ENCODE peak calls at places on chromosomes 13 and 19, in six cellular contexts. Y is neural crest cell, D is GM13976, R is breast epithelium, J is right atrium auricular region, C is pancreas. I is an unnamed sample.

GRCh38 chr19:1491849-1492170 is 829 bp downstream of the REEP6 start:
- DNase-seq in Y (no peak), D (no peak), R (no peak), J (no peak), C (no peak), I (no peak)

GRCh38 chr13:78317030-78317429 is 286.3 kb downstream of the POU4F1 start:
- DNase-seq in Y (no peak), D (no peak), R (no peak), J (no peak), C (no peak), I (no peak)

GRCh38 chr13:52669677-52670076 is 17.0 kb downstream of the SUGT1 start:
- DNase-seq in Y (no peak), D (no peak), R (no peak), J (no peak), C (no peak), I (no peak)

GRCh38 chr19:4389511-4390016 is 10.8 kb downstream of the SH3GL1 start:
- DNase-seq in Y (no peak), D (no peak), R (no peak), J (no peak), C (no peak), I (no peak)

GRCh38 chr19:44694184-44694579 is 4.8 kb upstream of the CEACAM16 start:
- DNase-seq in Y (no peak), D (no peak), R (no peak), J (no peak), C (no peak), I (no peak)

GRCh38 chr13:112627161-112627560 is 39.2 kb upstream of the TUBGCP3 start:
- DNase-seq in Y (no peak), D (no peak), R (no peak), J (no peak), C (no peak), I (no peak)

GRCh38 chr13:21695536-21695935 is 24.7 kb downstream of the FGF9 start:
- DNase-seq in Y (no peak), D (no peak), R (no peak), J (no peak), C (no peak), I (no peak)

GRCh38 chr19:35087393-35087792 is 28.2 kb upstream of the FXYD3 start:
- DNase-seq in Y (no peak), D (no peak), R (no peak), J (no peak), C (no peak), I (no peak)

GRCh38 chr13:76921516-76921915 is 26.8 kb upstream of the ACOD1 start:
- DNase-seq in Y (no peak), D (no peak), R (no peak), J (no peak), C (no peak), I (no peak)

GRCh38 chr19:40035996-40036395 is 20.0 kb downstream of the ZNF780B start:
- DNase-seq in Y (no peak), D (no peak), R (no peak), J (no peak), C (no peak), I (peak; percentile 9)

GRCh38 chr13:38348890-38349289 is 761 bp upstream of the UFM1 start:
- DNase-seq in Y (no peak), D (peak; percentile 22), R (no peak), J (no peak), C (no peak), I (peak; percentile 27)

GRCh38 chr13:27415116-27415515 is 9.3 kb upstream of the GTF3A start:
- DNase-seq in Y (no peak), D (no peak), R (no peak), J (no peak), C (no peak), I (no peak)

GRCh38 chr19:49150106-49150943 is 4.9 kb downstream of the HRC start:
- DNase-seq in Y (peak; percentile 82), D (peak; percentile 83), R (peak; percentile 88), J (peak; percentile 83), C (peak; percentile 91), I (peak; percentile 68)

GRCh38 chr13:60571571-60571970 is 174.6 kb downstream of the TDRD3 start:
- DNase-seq in Y (no peak), D (no peak), R (no peak), J (no peak), C (no peak), I (no peak)

GRCh38 chr19:1098177-1099051 is 3.2 kb upstream of the POLR2E start:
- DNase-seq in Y (no peak), D (no peak), R (no peak), J (no peak), C (no peak), I (no peak)

GRCh38 chr13:83450586-83450985 is 431.7 kb downstream of the SLITRK1 start:
- DNase-seq in Y (no peak), D (no peak), R (no peak), J (no peak), C (no peak), I (no peak)

GRCh38 chr13:97749174-97749573 is 204.3 kb upstream of the IPO5 start:
- DNase-seq in Y (no peak), D (no peak), R (no peak), J (no peak), C (no peak), I (no peak)
- TF ChIP-seq CTCF in Y (no peak), D (no peak), R (no peak), J (no peak), C (no peak), I (no peak)

DNA sequence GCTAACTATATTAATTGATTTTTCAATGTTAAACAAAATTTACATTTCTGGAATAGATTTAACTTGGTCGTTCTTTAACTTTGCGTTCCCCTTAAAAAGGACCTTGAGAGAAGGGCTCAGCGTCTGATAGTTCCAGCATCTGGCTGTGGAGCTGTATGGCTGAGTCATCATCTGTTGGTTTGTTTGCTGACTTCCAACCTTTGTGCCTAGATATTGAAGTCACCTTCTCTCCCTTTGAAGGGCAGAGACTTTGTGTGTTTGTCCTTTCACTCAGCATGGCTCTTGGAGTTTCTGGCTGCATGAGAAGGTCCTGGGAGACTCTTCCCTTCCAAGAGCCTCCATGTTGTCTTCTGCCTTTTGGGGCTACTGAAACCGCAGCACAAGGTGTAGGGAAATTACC is 16.6 kb upstream of the IRS2 start:
- DNase-seq in Y (no peak), D (no peak), R (no peak), J (no peak), C (no peak), I (no peak)
- TF ChIP-seq CTCF in Y (no peak), D (no peak), R (no peak), J (no peak), C (no peak), I (no peak)

GRCh38 chr19:9836021-9836420 is 903 bp downstream of the PIN1 start:
- DNase-seq in Y (no peak), D (no peak), R (no peak), J (no peak), C (no peak), I (peak; percentile 73)
- TF ChIP-seq CTCF in Y (no peak), D (no peak), R (no peak), J (no peak), C (no peak), I (no peak)

GRCh38 chr19:14096272-14096992 is 5.9 kb upstream of the SAMD1 start:
- DNase-seq in Y (no peak), D (no peak), R (no peak), J (no peak), C (no peak), I (no peak)
- TF ChIP-seq CTCF in Y (no peak), D (no peak), R (no peak), J (no peak), C (no peak), I (no peak)

DNA sequence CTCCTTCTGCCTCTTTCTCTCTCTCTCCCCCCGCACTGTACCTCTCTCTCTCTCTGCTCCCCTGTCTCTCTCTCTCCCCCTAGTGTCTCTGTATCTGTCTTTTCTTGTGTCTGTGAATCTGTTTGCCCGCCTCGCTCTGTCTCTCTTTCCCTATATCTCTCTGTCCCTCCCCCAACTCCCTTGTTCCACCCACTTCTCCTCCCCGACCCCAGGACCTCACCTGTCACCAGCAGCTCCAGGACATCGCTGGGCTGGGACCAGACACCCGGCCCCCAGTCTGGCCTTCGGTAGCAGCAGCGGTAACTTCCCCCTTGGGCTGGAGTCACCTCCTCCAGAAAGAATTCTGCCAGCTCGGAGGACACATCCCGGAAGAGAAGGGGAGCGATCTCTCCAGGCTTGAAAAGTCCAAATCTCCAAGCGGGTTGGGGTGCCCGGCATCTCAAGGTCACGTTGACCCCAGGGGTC is 3.9 kb downstream of the OSCAR start:
- DNase-seq in Y (no peak), D (no peak), R (no peak), J (no peak), C (no peak), I (peak; percentile 56)
- TF ChIP-seq CTCF in Y (no peak), D (peak; percentile 23), R (no peak), J (peak; percentile 25), C (no peak), I (peak; percentile 46)